ENCODE peak calls at places on chromosomes 3 and 15, in ten cellular contexts. T is Right ventricle myocardium superior; E is foreskin keratinocyte; F is DMS 273 treated with DMSO at 0.1 percent for 48 hours; J is mesendoderm; W is activated effector memory CD4-positive, alpha-beta T cell treated with anti-CD3 and anti-CD28 coated beads, Interleukin-2, amount 50 U/mL, for 16 hours; C is memory B cell; G is left cardiac atrium; Z is T-helper 17 cell; P is stimulated activated CD8-positive, alpha-beta memory T cell treated with anti-CD3 and anti-CD28 coated beads, Interleukin-4, amount 100 ng/mL, for 4 hours. U is an unnamed sample.

GRCh38 chr3:194852345-194852744 is 166.7 kb downstream of the FAM43A start:
- DNase-seq in T (no peak), E (no peak), F (no peak), J (no peak), W (no peak), C (no peak), G (no peak), Z (no peak), P (no peak), U (no peak)

GRCh38 chr3:24299801-24300626 is 194.6 kb downstream of the THRB start:
- DNase-seq in T (no peak), E (peak; percentile 95), F (no peak), J (no peak), W (no peak), C (no peak), G (no peak), Z (no peak), P (no peak), U (no peak)

GRCh38 chr15:88932271-88932874 is 19.2 kb upstream of the MFGE8 start:
- DNase-seq in T (peak; percentile 52), E (peak; percentile 13), F (no peak), J (no peak), W (no peak), C (no peak), G (no peak), Z (no peak), P (no peak), U (no peak)

GRCh38 chr3:47950453-47950852 is 65.8 kb downstream of the MAP4 start:
- DNase-seq in T (no peak), E (no peak), F (no peak), J (no peak), W (no peak), C (no peak), G (no peak), Z (no peak), P (no peak), U (no peak)

GRCh38 chr3:184981071-184981470 is 169.1 kb downstream of the VPS8 start:
- DNase-seq in T (no peak), E (no peak), F (no peak), J (no peak), W (no peak), C (no peak), G (no peak), Z (no peak), P (no peak), U (no peak)

GRCh38 chr3:192352142-192352541 is 375.2 kb downstream of the FGF12 start:
- DNase-seq in T (no peak), E (no peak), F (no peak), J (no peak), W (no peak), C (no peak), G (no peak), Z (no peak), P (no peak), U (no peak)

GRCh38 chr15:59438891-59439290 is 905 bp downstream of the FAM81A start:
- DNase-seq in T (peak; percentile 45), E (no peak), F (no peak), J (no peak), W (no peak), C (no peak), G (no peak), Z (no peak), P (no peak), U (no peak)

GRCh38 chr15:85407421-85408269 is 27.2 kb downstream of the AKAP13 start:
- DNase-seq in T (no peak), E (peak; percentile 78), F (peak; percentile 35), J (no peak), W (peak; percentile 75), C (peak; percentile 41), G (no peak), Z (no peak), P (no peak), U (peak; percentile 6)

GRCh38 chr15:84955089-84955848 is 26.4 kb upstream of the PDE8A start:
- DNase-seq in T (peak; percentile 77), E (no peak), F (no peak), J (peak; percentile 83), W (peak; percentile 76), C (peak; percentile 16), G (peak; percentile 80), Z (peak; percentile 32), P (peak; percentile 5), U (peak; percentile 55)

GRCh38 chr3:68893600-68894239 is 38.6 kb downstream of the TAFA4 start:
- DNase-seq in T (no peak), E (peak; percentile 32), F (no peak), J (peak; percentile 39), W (no peak), C (peak; percentile 16), G (no peak), Z (no peak), P (no peak), U (peak; percentile 67)

GRCh38 chr15:78840661-78841060 is 29.4 kb upstream of the ADAMTS7 start:
- DNase-seq in T (peak; percentile 55), E (peak; percentile 58), F (no peak), J (peak; percentile 32), W (no peak), C (no peak), G (peak; percentile 33), Z (no peak), P (no peak), U (no peak)

GRCh38 chr3:127773752-127774395 is 48.4 kb downstream of the MGLL start:
- DNase-seq in T (no peak), E (no peak), F (no peak), J (no peak), W (no peak), C (no peak), G (no peak), Z (no peak), P (no peak), U (no peak)

GRCh38 chr15:29128671-29129070 is 141.0 kb downstream of the NSMCE3 start:
- DNase-seq in T (peak; percentile 20), E (no peak), F (no peak), J (no peak), W (no peak), C (no peak), G (no peak), Z (no peak), P (no peak), U (no peak)

GRCh38 chr3:23999012-23999641 is 54.0 kb downstream of the NR1D2 start:
- DNase-seq in T (peak; percentile 79), E (peak; percentile 33), F (no peak), J (peak; percentile 56), W (peak; percentile 85), C (peak; percentile 58), G (peak; percentile 76), Z (peak; percentile 54), P (peak; percentile 21), U (peak; percentile 13)

GRCh38 chr15:40770147-40770721 is 454 bp downstream of the C15orf62 start:
- DNase-seq in T (no peak), E (no peak), F (peak; percentile 27), J (no peak), W (no peak), C (no peak), G (no peak), Z (no peak), P (no peak), U (peak; percentile 80)

GRCh38 chr15:78004919-78005634 is 72.4 kb downstream of the TBC1D2B start:
- DNase-seq in T (peak; percentile 86), E (peak; percentile 33), F (peak; percentile 43), J (peak; percentile 6), W (no peak), C (no peak), G (peak; percentile 83), Z (no peak), P (no peak), U (peak; percentile 92)

GRCh38 chr3:130276203-130276803 is 69.2 kb upstream of the COL6A5 start:
- DNase-seq in T (no peak), E (peak; percentile 46), F (no peak), J (peak; percentile 73), W (no peak), C (no peak), G (no peak), Z (no peak), P (no peak), U (no peak)

GRCh38 chr15:41017051-41017735 is 63.9 kb downstream of the CHAC1 start:
- DNase-seq in T (no peak), E (no peak), F (no peak), J (no peak), W (no peak), C (no peak), G (no peak), Z (no peak), P (no peak), U (no peak)

GRCh38 chr15:70833897-70834765 is 19.8 kb downstream of the LARP6 start:
- DNase-seq in T (no peak), E (peak; percentile 52), F (no peak), J (peak; percentile 79), W (no peak), C (no peak), G (no peak), Z (no peak), P (no peak), U (no peak)

U was measured in NCI-H524.